ENCODE peak calls at places on chromosomes 1 and 21, in four cellular contexts. One of them, this sample, is unnamed.

GRCh38 chr1:68516066-68516465 is 19.2 kb upstream of the DEPDC1 start:
- DNase-seq in psoas muscle: no peak
- DNase-seq in pancreas: no peak
- DNase-seq in stomach: no peak
- DNase-seq in this sample: no peak

GRCh38 chr1:41631154-41631553 is 146.7 kb upstream of the EDN2 start:
- DNase-seq in psoas muscle: no peak
- DNase-seq in pancreas: no peak
- DNase-seq in stomach: no peak
- DNase-seq in this sample: no peak

GRCh38 chr1:69911301-69911801 is 294.0 kb downstream of the LRRC40 start:
- DNase-seq in psoas muscle: no peak
- DNase-seq in pancreas: no peak
- DNase-seq in stomach: no peak
- DNase-seq in this sample: no peak

GRCh38 chr1:27590917-27591508 is 12.9 kb downstream of the AHDC1 start:
- DNase-seq in psoas muscle: no peak
- DNase-seq in pancreas: no peak
- DNase-seq in stomach: no peak
- DNase-seq in this sample: no peak

GRCh38 chr1:223010552-223011229 is 132.4 kb downstream of the TLR5 start:
- DNase-seq in psoas muscle: no peak
- DNase-seq in pancreas: no peak
- DNase-seq in stomach: no peak
- DNase-seq in this sample: no peak

GRCh38 chr21:42080788-42081083 is 9.6 kb downstream of the UMODL1 start:
- DNase-seq in psoas muscle: no peak
- DNase-seq in pancreas: no peak
- DNase-seq in stomach: no peak
- DNase-seq in this sample: no peak

GRCh38 chr1:78884685-78885452 is 121.7 kb downstream of the ADGRL4 start:
- DNase-seq in psoas muscle: no peak
- DNase-seq in pancreas: no peak
- DNase-seq in stomach: no peak
- DNase-seq in this sample: no peak

GRCh38 chr1:153649137-153649866 is 9.2 kb upstream of the SNAPIN start:
- DNase-seq in psoas muscle: no peak
- DNase-seq in pancreas: no peak
- DNase-seq in stomach: peak; percentile 87
- DNase-seq in this sample: no peak

GRCh38 chr1:55203064-55203463 is 12.1 kb downstream of the USP24 start:
- DNase-seq in psoas muscle: no peak
- DNase-seq in pancreas: no peak
- DNase-seq in stomach: no peak
- DNase-seq in this sample: no peak

GRCh38 chr1:8456306-8456912 is 138.5 kb downstream of the SLC45A1 start:
- DNase-seq in psoas muscle: no peak
- DNase-seq in pancreas: no peak
- DNase-seq in stomach: no peak
- DNase-seq in this sample: no peak
- H3K4me1 ChIP-seq in psoas muscle: peaks cover 30% of the 10 kb centered on the region
- H3K4me1 ChIP-seq in pancreas: peaks cover 13% of the 10 kb centered on the region
- H3K4me1 ChIP-seq in stomach: peaks cover 9% of the 10 kb centered on the region
- H3K4me1 ChIP-seq in this sample: peaks cover 9% of the 10 kb centered on the region

GRCh38 chr1:158071106-158071505 is 77.7 kb downstream of the KIRREL1 start:
- DNase-seq in psoas muscle: no peak
- DNase-seq in pancreas: no peak
- DNase-seq in stomach: no peak
- DNase-seq in this sample: no peak
- H3K27ac ChIP-seq in psoas muscle: no peak overlapping the region
- H3K27ac ChIP-seq in pancreas: no peak overlapping the region
- H3K27ac ChIP-seq in stomach: no peak overlapping the region
- H3K27ac ChIP-seq in this sample: no peak overlapping the region

GRCh38 chr1:173868266-173869107 is at the start of gene ZBTB37:
- DNase-seq in psoas muscle: peak; percentile 91
- DNase-seq in pancreas: peak; percentile 98
- DNase-seq in stomach: peak; percentile 96
- DNase-seq in this sample: peak; percentile 94

GRCh38 chr1:173867141-173867752 is 542 bp downstream of the GAS5 start:
- DNase-seq in psoas muscle: no peak
- DNase-seq in pancreas: no peak
- DNase-seq in stomach: no peak
- DNase-seq in this sample: no peak

GRCh38 chr1:173869108-173869359 is 854 bp downstream of the ZBTB37 start:
- DNase-seq in psoas muscle: no peak
- DNase-seq in pancreas: no peak
- DNase-seq in stomach: no peak
- DNase-seq in this sample: no peak

GRCh38 chr1:173866462-173866861 is 1.3 kb downstream of the GAS5 start:
- DNase-seq in psoas muscle: no peak
- DNase-seq in pancreas: no peak
- DNase-seq in stomach: no peak
- DNase-seq in this sample: no peak

GRCh38 chr1:173867753-173868265 is at the start of gene GAS5:
- DNase-seq in psoas muscle: peak; percentile 99
- DNase-seq in pancreas: peak; percentile 100
- DNase-seq in stomach: peak; percentile 99
- DNase-seq in this sample: peak; percentile 100
- H3K36me3 ChIP-seq in psoas muscle: peaks cover 6% of the 10 kb centered on the region
- H3K36me3 ChIP-seq in pancreas: peaks cover 33% of the 10 kb centered on the region
- H3K36me3 ChIP-seq in stomach: peaks cover 50% of the 10 kb centered on the region
- H3K36me3 ChIP-seq in this sample: peaks cover 12% of the 10 kb centered on the region

GRCh38 chr1:71074681-71075080 is 6.2 kb downstream of the ZRANB2 start:
- DNase-seq in psoas muscle: no peak
- DNase-seq in pancreas: no peak
- DNase-seq in stomach: no peak
- DNase-seq in this sample: no peak
- H3K4me1 ChIP-seq in psoas muscle: peaks cover 12% of the 10 kb centered on the region
- H3K4me1 ChIP-seq in pancreas: peaks cover 14% of the 10 kb centered on the region
- H3K4me1 ChIP-seq in stomach: peaks cover 10% of the 10 kb centered on the region
- H3K4me1 ChIP-seq in this sample: no peaks in the 10 kb centered on the region

GRCh38 chr1:59215766-59216291 is 81.1 kb upstream of the FGGY start:
- DNase-seq in psoas muscle: no peak
- DNase-seq in pancreas: no peak
- DNase-seq in stomach: no peak
- DNase-seq in this sample: no peak

GRCh38 chr1:59223213-59223612 is 73.7 kb upstream of the FGGY start:
- DNase-seq in psoas muscle: peak; percentile 56
- DNase-seq in pancreas: no peak
- DNase-seq in stomach: no peak
- DNase-seq in this sample: no peak

GRCh38 chr1:59220356-59220755 is 76.5 kb upstream of the FGGY start:
- DNase-seq in psoas muscle: no peak
- DNase-seq in pancreas: no peak
- DNase-seq in stomach: no peak
- DNase-seq in this sample: no peak

GRCh38 chr1:59218521-59219236 is 78.2 kb upstream of the FGGY start:
- DNase-seq in psoas muscle: no peak
- DNase-seq in pancreas: no peak
- DNase-seq in stomach: no peak
- DNase-seq in this sample: no peak

DNA sequence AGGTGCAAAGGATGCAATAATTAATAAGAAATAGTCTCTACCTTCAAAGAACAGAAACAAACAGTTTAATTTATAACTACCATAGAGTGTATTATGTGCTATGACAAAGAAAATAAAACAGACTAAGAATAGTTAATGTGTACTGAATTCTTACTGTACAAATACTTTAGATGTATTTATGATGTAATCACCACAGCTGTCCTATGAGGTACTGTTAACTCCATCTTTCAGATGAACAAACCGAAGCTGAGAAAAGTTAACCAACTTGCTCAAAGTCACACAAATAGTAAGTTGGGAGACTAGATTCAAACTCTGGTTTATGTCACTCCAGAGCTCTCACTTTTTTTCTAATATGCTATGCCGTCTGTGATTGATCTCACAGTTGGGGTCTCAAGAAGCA is 77.0 kb upstream of the FGGY start:
- DNase-seq in psoas muscle: no peak
- DNase-seq in pancreas: no peak
- DNase-seq in stomach: no peak
- DNase-seq in this sample: no peak
- H3K27ac ChIP-seq in psoas muscle: no peak overlapping the region
- H3K27ac ChIP-seq in pancreas: no peak overlapping the region
- H3K27ac ChIP-seq in stomach: no peak overlapping the region
- H3K27ac ChIP-seq in this sample: no peak overlapping the region